ENCODE peak calls at places on chromosomes 1 and 21, in five cellular contexts. One of them, this sample, is unnamed.

GRCh38 chr1:231337043-231337471 is 595 bp downstream of the EXOC8 start:
- DNase-seq in tibial artery: no peak
- DNase-seq in hepatocyte: no peak
- DNase-seq in fibroblast of lung: peak; percentile 18
- DNase-seq in prostate gland: no peak
- DNase-seq in this sample: no peak

GRCh38 chr1:55443175-55443933 is 228.2 kb upstream of the USP24 start:
- DNase-seq in tibial artery: peak; percentile 97
- DNase-seq in hepatocyte: peak; percentile 74
- DNase-seq in fibroblast of lung: peak; percentile 98
- DNase-seq in prostate gland: peak; percentile 10
- DNase-seq in this sample: peak; percentile 96

GRCh38 chr1:90475623-90476022 is 241.5 kb downstream of the BARHL2 start:
- DNase-seq in tibial artery: no peak
- DNase-seq in hepatocyte: peak; percentile 27
- DNase-seq in fibroblast of lung: peak; percentile 2
- DNase-seq in prostate gland: no peak
- DNase-seq in this sample: peak; percentile 3

GRCh38 chr1:167641786-167642500 is 11.9 kb downstream of the RCSD1 start:
- DNase-seq in tibial artery: no peak
- DNase-seq in hepatocyte: no peak
- DNase-seq in fibroblast of lung: no peak
- DNase-seq in prostate gland: no peak
- DNase-seq in this sample: no peak

GRCh38 chr1:229749992-229750391 is 123.9 kb downstream of the URB2 start:
- DNase-seq in tibial artery: no peak
- DNase-seq in hepatocyte: no peak
- DNase-seq in fibroblast of lung: no peak
- DNase-seq in prostate gland: no peak
- DNase-seq in this sample: no peak

GRCh38 chr1:229637746-229638145 is 11.7 kb downstream of the URB2 start:
- DNase-seq in tibial artery: no peak
- DNase-seq in hepatocyte: no peak
- DNase-seq in fibroblast of lung: no peak
- DNase-seq in prostate gland: no peak
- DNase-seq in this sample: no peak

GRCh38 chr1:240091614-240092300 is at the start of gene FMN2:
- DNase-seq in tibial artery: no peak
- DNase-seq in hepatocyte: peak; percentile 39
- DNase-seq in fibroblast of lung: peak; percentile 66
- DNase-seq in prostate gland: no peak
- DNase-seq in this sample: peak; percentile 55

GRCh38 chr1:54220004-54220811 is 20.2 kb downstream of the MRPL37 start:
- DNase-seq in tibial artery: no peak
- DNase-seq in hepatocyte: peak; percentile 33
- DNase-seq in fibroblast of lung: peak; percentile 45
- DNase-seq in prostate gland: no peak
- DNase-seq in this sample: peak; percentile 40

GRCh38 chr1:151142411-151143056 is 3.9 kb downstream of the SEMA6C start:
- DNase-seq in tibial artery: no peak
- DNase-seq in hepatocyte: no peak
- DNase-seq in fibroblast of lung: no peak
- DNase-seq in prostate gland: no peak
- DNase-seq in this sample: no peak

GRCh38 chr21:33402011-33402979 is 918 bp upstream of the IFNGR2 start:
- DNase-seq in tibial artery: peak; percentile 75
- DNase-seq in hepatocyte: peak; percentile 78
- DNase-seq in fibroblast of lung: peak; percentile 60
- DNase-seq in prostate gland: peak; percentile 46
- DNase-seq in this sample: peak; percentile 59

GRCh38 chr1:236495359-236496120 is 28.2 kb upstream of the LGALS8 start:
- DNase-seq in tibial artery: no peak
- DNase-seq in hepatocyte: peak; percentile 29
- DNase-seq in fibroblast of lung: no peak
- DNase-seq in prostate gland: no peak
- DNase-seq in this sample: no peak

GRCh38 chr21:37060296-37060695 is 12.6 kb downstream of the PIGP start:
- DNase-seq in tibial artery: peak; percentile 48
- DNase-seq in hepatocyte: peak; percentile 92
- DNase-seq in fibroblast of lung: peak; percentile 96
- DNase-seq in prostate gland: no peak
- DNase-seq in this sample: peak; percentile 99

GRCh38 chr1:108913105-108913948 is 36.5 kb downstream of the GPSM2 start:
- DNase-seq in tibial artery: no peak
- DNase-seq in hepatocyte: no peak
- DNase-seq in fibroblast of lung: peak; percentile 17
- DNase-seq in prostate gland: no peak
- DNase-seq in this sample: peak; percentile 19

GRCh38 chr1:157994081-157994581 is 686 bp downstream of the KIRREL1 start:
- DNase-seq in tibial artery: peak; percentile 46
- DNase-seq in hepatocyte: peak; percentile 55
- DNase-seq in fibroblast of lung: no peak
- DNase-seq in prostate gland: no peak
- DNase-seq in this sample: no peak

GRCh38 chr1:67682659-67683197 is 2.3 kb upstream of the GADD45A start:
- DNase-seq in tibial artery: no peak
- DNase-seq in hepatocyte: peak; percentile 54
- DNase-seq in fibroblast of lung: peak; percentile 96
- DNase-seq in prostate gland: no peak
- DNase-seq in this sample: peak; percentile 76

GRCh38 chr1:38658883-38659282 is 200.7 kb downstream of the RRAGC start:
- DNase-seq in tibial artery: no peak
- DNase-seq in hepatocyte: no peak
- DNase-seq in fibroblast of lung: no peak
- DNase-seq in prostate gland: no peak
- DNase-seq in this sample: no peak

GRCh38 chr1:78176448-78176847 is 130.7 kb downstream of the GIPC2 start:
- DNase-seq in tibial artery: no peak
- DNase-seq in hepatocyte: peak; percentile 60
- DNase-seq in fibroblast of lung: peak; percentile 92
- DNase-seq in prostate gland: peak; percentile 85
- DNase-seq in this sample: peak; percentile 88

GRCh38 chr1:163877016-163877415 is 555.3 kb downstream of the NUF2 start:
- DNase-seq in tibial artery: no peak
- DNase-seq in hepatocyte: no peak
- DNase-seq in fibroblast of lung: peak; percentile 27
- DNase-seq in prostate gland: no peak
- DNase-seq in this sample: no peak

GRCh38 chr1:184158911-184159701 is 107.6 kb downstream of the TSEN15 start:
- DNase-seq in tibial artery: no peak
- DNase-seq in hepatocyte: no peak
- DNase-seq in fibroblast of lung: no peak
- DNase-seq in prostate gland: no peak
- DNase-seq in this sample: no peak

GRCh38 chr1:201171063-201172036 is 17.1 kb upstream of the TMEM9 start:
- DNase-seq in tibial artery: no peak
- DNase-seq in hepatocyte: peak; percentile 81
- DNase-seq in fibroblast of lung: peak; percentile 24
- DNase-seq in prostate gland: no peak
- DNase-seq in this sample: peak; percentile 43

GRCh38 chr1:27097484-27097917 is 57.4 kb downstream of the SLC9A1 start:
- DNase-seq in tibial artery: peak; percentile 71
- DNase-seq in hepatocyte: peak; percentile 84
- DNase-seq in fibroblast of lung: peak; percentile 51
- DNase-seq in prostate gland: peak; percentile 74
- DNase-seq in this sample: peak; percentile 65

GRCh38 chr1:91633438-91633837 is 132.8 kb downstream of the CDC7 start:
- DNase-seq in tibial artery: no peak
- DNase-seq in hepatocyte: no peak
- DNase-seq in fibroblast of lung: no peak
- DNase-seq in prostate gland: no peak
- DNase-seq in this sample: no peak

GRCh38 chr1:21814981-21815583 is 3.0 kb downstream of the LDLRAD2 start:
- DNase-seq in tibial artery: no peak
- DNase-seq in hepatocyte: no peak
- DNase-seq in fibroblast of lung: no peak
- DNase-seq in prostate gland: no peak
- DNase-seq in this sample: no peak

GRCh38 chr1:94246692-94247145 is 9.3 kb upstream of the ARHGAP29 start:
- DNase-seq in tibial artery: no peak
- DNase-seq in hepatocyte: peak; percentile 23
- DNase-seq in fibroblast of lung: no peak
- DNase-seq in prostate gland: no peak
- DNase-seq in this sample: no peak

GRCh38 chr1:235011064-235011598 is 117.5 kb downstream of the TOMM20 start:
- DNase-seq in tibial artery: no peak
- DNase-seq in hepatocyte: no peak
- DNase-seq in fibroblast of lung: no peak
- DNase-seq in prostate gland: no peak
- DNase-seq in this sample: no peak
- H3K4me3 ChIP-seq in tibial artery: no peak overlapping the region
- H3K4me3 ChIP-seq in hepatocyte: no peak overlapping the region
- H3K4me3 ChIP-seq in fibroblast of lung: no peak overlapping the region
- H3K4me3 ChIP-seq in prostate gland: no peak overlapping the region
- H3K4me3 ChIP-seq in this sample: no peak overlapping the region

GRCh38 chr1:246591047-246591446 is 24.8 kb downstream of the CNST start:
- DNase-seq in tibial artery: no peak
- DNase-seq in hepatocyte: no peak
- DNase-seq in fibroblast of lung: no peak
- DNase-seq in prostate gland: no peak
- DNase-seq in this sample: no peak
- H3K4me3 ChIP-seq in tibial artery: no peak overlapping the region
- H3K4me3 ChIP-seq in hepatocyte: no peak overlapping the region
- H3K4me3 ChIP-seq in fibroblast of lung: no peak overlapping the region
- H3K4me3 ChIP-seq in prostate gland: no peak overlapping the region
- H3K4me3 ChIP-seq in this sample: no peak overlapping the region

GRCh38 chr1:218664385-218665170 is 319.4 kb downstream of the TGFB2 start:
- DNase-seq in tibial artery: no peak
- DNase-seq in hepatocyte: peak; percentile 24
- DNase-seq in fibroblast of lung: peak; percentile 75
- DNase-seq in prostate gland: no peak
- DNase-seq in this sample: peak; percentile 56

GRCh38 chr1:218661411-218661810 is 316.3 kb downstream of the TGFB2 start:
- DNase-seq in tibial artery: no peak
- DNase-seq in hepatocyte: no peak
- DNase-seq in fibroblast of lung: no peak
- DNase-seq in prostate gland: no peak
- DNase-seq in this sample: no peak

GRCh38 chr1:218666263-218666662 is 321.1 kb downstream of the TGFB2 start:
- DNase-seq in tibial artery: no peak
- DNase-seq in hepatocyte: no peak
- DNase-seq in fibroblast of lung: peak; percentile 52
- DNase-seq in prostate gland: no peak
- DNase-seq in this sample: peak; percentile 25

GRCh38 chr1:218668151-218668550 is 323.0 kb downstream of the TGFB2 start:
- DNase-seq in tibial artery: no peak
- DNase-seq in hepatocyte: no peak
- DNase-seq in fibroblast of lung: no peak
- DNase-seq in prostate gland: no peak
- DNase-seq in this sample: no peak

DNA sequence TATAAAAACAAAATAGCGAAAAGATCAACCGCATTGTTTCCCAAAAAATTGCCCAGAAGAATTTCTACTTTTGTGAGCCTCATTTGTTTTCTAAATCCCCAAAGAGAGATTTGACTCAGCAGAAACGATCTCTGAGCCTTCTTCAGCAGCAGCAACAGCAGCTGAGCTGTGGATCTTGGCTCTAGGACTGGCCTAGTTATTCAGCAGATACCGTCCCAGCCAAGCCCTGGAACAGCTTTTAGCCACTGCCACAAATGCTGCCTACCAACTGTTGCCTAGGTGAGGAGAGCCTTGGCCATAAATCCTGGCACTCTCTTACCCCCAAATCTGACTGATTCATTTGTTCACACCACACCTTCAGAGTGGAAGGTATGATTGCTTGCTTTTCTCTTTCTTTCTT is 320.1 kb downstream of the TGFB2 start:
- DNase-seq in tibial artery: peak; percentile 77
- DNase-seq in hepatocyte: peak; percentile 30
- DNase-seq in fibroblast of lung: peak; percentile 90
- DNase-seq in prostate gland: peak; percentile 12
- DNase-seq in this sample: peak; percentile 84
- H3K4me3 ChIP-seq in tibial artery: no peak overlapping the region
- H3K4me3 ChIP-seq in hepatocyte: no peak overlapping the region
- H3K4me3 ChIP-seq in fibroblast of lung: no peak overlapping the region
- H3K4me3 ChIP-seq in prostate gland: no peak overlapping the region
- H3K4me3 ChIP-seq in this sample: no peak overlapping the region

GRCh38 chr1:159212596-159212995 is 7.9 kb downstream of the ACKR1 start:
- DNase-seq in tibial artery: no peak
- DNase-seq in hepatocyte: no peak
- DNase-seq in fibroblast of lung: no peak
- DNase-seq in prostate gland: no peak
- DNase-seq in this sample: no peak

GRCh38 chr1:159214149-159214760 is 9.6 kb downstream of the ACKR1 start:
- DNase-seq in tibial artery: no peak
- DNase-seq in hepatocyte: peak; percentile 68
- DNase-seq in fibroblast of lung: peak; percentile 21
- DNase-seq in prostate gland: no peak
- DNase-seq in this sample: peak; percentile 34

GRCh38 chr1:159208460-159208825 is 3.8 kb downstream of the ACKR1 start:
- DNase-seq in tibial artery: no peak
- DNase-seq in hepatocyte: no peak
- DNase-seq in fibroblast of lung: no peak
- DNase-seq in prostate gland: no peak
- DNase-seq in this sample: no peak

GRCh38 chr1:159207774-159208459 is 3.2 kb downstream of the ACKR1 start:
- DNase-seq in tibial artery: no peak
- DNase-seq in hepatocyte: no peak
- DNase-seq in fibroblast of lung: no peak
- DNase-seq in prostate gland: no peak
- DNase-seq in this sample: no peak

DNA sequence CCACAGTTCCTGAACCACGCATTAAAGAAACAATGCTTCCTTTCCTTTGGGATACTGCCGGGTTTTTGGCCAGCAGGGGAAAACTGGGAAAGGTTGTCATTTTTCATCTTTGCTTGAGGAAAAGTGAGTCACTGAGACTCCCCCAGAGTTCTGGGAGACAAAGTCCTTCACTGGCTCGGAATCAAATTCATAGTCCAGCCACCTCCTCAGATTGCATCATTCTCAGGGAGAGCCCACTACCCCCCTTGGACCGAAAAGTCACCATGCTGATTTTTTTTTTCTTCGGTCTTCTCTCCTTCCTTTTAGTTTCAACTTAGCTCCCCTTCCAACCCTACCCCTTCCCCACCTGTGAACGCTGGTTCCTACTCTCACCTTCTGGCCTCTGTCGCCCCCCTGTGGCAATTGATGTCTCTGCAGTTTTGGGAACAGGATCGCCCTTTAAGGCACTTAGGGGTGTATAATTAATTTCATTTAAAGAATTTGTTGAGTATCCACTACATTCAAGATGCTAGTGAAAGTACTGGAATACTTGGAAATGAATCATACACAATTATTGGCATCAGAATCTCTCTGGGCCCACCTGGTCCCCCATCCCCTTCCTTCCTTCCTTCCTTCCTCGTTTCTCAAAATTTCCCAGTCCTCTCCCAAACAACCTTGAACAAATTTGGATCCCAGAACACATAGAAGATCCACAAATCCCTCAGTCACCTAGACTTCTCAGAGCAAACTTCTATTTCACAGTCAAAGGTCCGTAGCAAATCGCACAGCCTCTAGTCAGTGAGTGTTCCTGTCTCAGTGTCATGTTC is 6.9 kb downstream of the ACKR1 start:
- DNase-seq in tibial artery: no peak
- DNase-seq in hepatocyte: peak; percentile 60
- DNase-seq in fibroblast of lung: peak; percentile 47
- DNase-seq in prostate gland: peak; percentile 22
- DNase-seq in this sample: no peak
- H3K4me3 ChIP-seq in tibial artery: no peak overlapping the region
- H3K4me3 ChIP-seq in hepatocyte: no peak overlapping the region
- H3K4me3 ChIP-seq in fibroblast of lung: no peak overlapping the region
- H3K4me3 ChIP-seq in prostate gland: no peak overlapping the region
- H3K4me3 ChIP-seq in this sample: no peak overlapping the region